ENCODE peak calls at places on chromosomes 12 and 14, in five cellular contexts. X is HCT116, P is lower leg skin, B is WERI-Rb-1, M is stomach. S is an unnamed sample.

GRCh38 chr12:12726543-12727093 is 9.4 kb downstream of the CDKN1B start:
- DNase-seq in M (no peak), X (no peak), P (no peak), B (no peak), S (no peak)

GRCh38 chr14:53367631-53368030 is 214.5 kb upstream of the DDHD1 start:
- DNase-seq in P (peak), M (no peak), B (no peak), X (no peak), S (no peak)

GRCh38 chr14:80356413-80356812 is 145.1 kb upstream of the DIO2 start:
- DNase-seq in M (no peak), P (no peak), B (peak), X (no peak), S (no peak)

GRCh38 chr12:7512528-7512927 is 9.0 kb upstream of the CD163 start:
- DNase-seq in B (no peak), X (peak), M (no peak), P (peak), S (no peak)

GRCh38 chr14:92729632-92730358 is 18.6 kb downstream of the LGMN start:
- DNase-seq in X (no peak), P (no peak), M (no peak), B (no peak), S (no peak)

GRCh38 chr14:101065696-101066694 is 162.5 kb upstream of the RTL1 start:
- DNase-seq in P (no peak), X (no peak), M (no peak), B (no peak), S (no peak)

GRCh38 chr12:104478396-104479140 is 21.8 kb downstream of the CHST11 start:
- DNase-seq in M (no peak), B (no peak), P (no peak), X (no peak), S (no peak)

GRCh38 chr12:129830796-129831195 is 73.0 kb downstream of the TMEM132D start:
- DNase-seq in B (no peak), P (no peak), X (no peak), M (no peak), S (no peak)

GRCh38 chr14:67784244-67784823 is 32.1 kb downstream of the ZFYVE26 start:
- DNase-seq in M (no peak), X (no peak), P (no peak), B (no peak), S (no peak)

GRCh38 chr12:109927622-109928021 is 27.5 kb downstream of the TCHP start:
- DNase-seq in P (no peak), B (peak), X (peak), M (peak), S (no peak)

GRCh38 chr14:104587641-104588040 is 8.1 kb downstream of the C14orf180 start:
- DNase-seq in P (no peak), X (no peak), B (peak), M (no peak), S (no peak)

GRCh38 chr14:102063808-102064429 is 22.9 kb downstream of the HSP90AA1 start:
- DNase-seq in P (no peak), B (peak), M (no peak), X (no peak), S (no peak)

GRCh38 chr12:86727151-86727550 is 471.0 kb upstream of the MGAT4C start:
- DNase-seq in X (no peak), B (no peak), M (no peak), P (no peak), S (peak)

GRCh38 chr12:112944028-112944690 is 5.9 kb downstream of the OAS3 start:
- DNase-seq in P (no peak), X (no peak), B (no peak), M (no peak), S (no peak)

GRCh38 chr12:64806593-64806992 is 17.9 kb upstream of the TBC1D30 start:
- DNase-seq in B (no peak), X (no peak), P (no peak), M (no peak), S (no peak)

GRCh38 chr14:46034305-46034704 is 617.3 kb downstream of the RPL10L start:
- DNase-seq in P (no peak), M (no peak), X (no peak), B (no peak), S (no peak)

GRCh38 chr14:96098309-96098998 is 59.3 kb downstream of the C14orf132 start:
- DNase-seq in P (no peak), M (peak), B (peak), X (peak), S (peak)

GRCh38 chr12:4286228-4286627 is 12.7 kb downstream of the CCND2 start:
- DNase-seq in M (no peak), X (no peak), B (no peak), P (no peak), S (no peak)

GRCh38 chr12:78002878-78003277 is 172.2 kb downstream of the NAV3 start:
- DNase-seq in M (no peak), X (no peak), P (no peak), B (no peak), S (peak)

GRCh38 chr12:100473716-100474150 is at the start of gene NR1H4:
- DNase-seq in M (no peak), X (no peak), P (no peak), B (no peak), S (no peak)

GRCh38 chr14:33332497-33332896 is 393.8 kb downstream of the NPAS3 start:
- DNase-seq in M (no peak), B (no peak), P (no peak), X (no peak), S (peak)

GRCh38 chr12:95102916-95103671 is 29.7 kb upstream of the NR2C1 start:
- DNase-seq in M (no peak), B (no peak), X (peak), P (no peak), S (peak)

GRCh38 chr12:25755681-25756260 is 202.7 kb upstream of the LMNTD1 start:
- DNase-seq in B (no peak), M (no peak), X (no peak), P (no peak), S (no peak)

GRCh38 chr14:105364100-105364708 is 34.1 kb upstream of the TEX22 start:
- DNase-seq in X (no peak), P (no peak), B (peak), M (peak), S (no peak)

DNA sequence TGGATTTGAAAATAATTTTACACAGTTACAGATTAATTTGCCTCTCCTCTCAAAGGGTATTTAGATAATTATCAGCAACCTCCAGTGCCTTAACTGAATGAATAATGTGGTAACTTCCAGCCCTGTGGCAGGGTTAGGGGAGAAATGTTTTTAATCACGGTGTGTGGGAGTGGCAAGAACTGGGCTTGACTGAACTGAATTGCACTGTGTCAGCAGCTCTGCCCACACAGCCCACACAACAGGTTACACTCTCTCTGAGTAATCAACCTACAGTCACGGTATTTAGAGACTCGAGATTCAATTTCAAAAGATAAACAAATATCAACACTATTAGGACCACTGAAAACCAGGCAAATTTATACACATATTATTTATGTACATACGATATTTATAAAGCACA is 198.5 kb downstream of the KCNC2 start:
- DNase-seq in X (no peak), M (no peak), P (no peak), B (no peak), S (no peak)
- TF ChIP-seq CTCF in X (no peak), M (no peak), P (no peak), B (no peak), S (no peak)

GRCh38 chr12:49331360-49332222 is 5.4 kb downstream of the C1QL4 start:
- DNase-seq in B (peak), X (peak), M (peak), P (peak), S (peak)
- TF ChIP-seq CTCF in B (peak), X (peak), M (peak), P (no peak), S (peak)

GRCh38 chr14:25828562-25828961 is 769.3 kb downstream of the NOVA1 start:
- DNase-seq in X (no peak), B (no peak), M (no peak), P (no peak), S (no peak)

GRCh38 chr14:25836647-25837046 is 761.2 kb downstream of the NOVA1 start:
- DNase-seq in P (no peak), M (no peak), B (no peak), X (no peak), S (no peak)

GRCh38 chr14:25837431-25837950 is 760.3 kb downstream of the NOVA1 start:
- DNase-seq in B (no peak), M (no peak), P (no peak), X (no peak), S (no peak)

GRCh38 chr14:25833341-25834121 is 764.3 kb downstream of the NOVA1 start:
- DNase-seq in B (peak), P (no peak), M (peak), X (no peak), S (peak)
- TF ChIP-seq CTCF in B (peak), P (no peak), M (no peak), X (no peak), S (peak)

GRCh38 chr14:85417396-85417795 is 112.5 kb upstream of the FLRT2 start:
- DNase-seq in X (no peak), M (no peak), P (no peak), B (no peak), S (no peak)

GRCh38 chr14:85412756-85413155 is 117.2 kb upstream of the FLRT2 start:
- DNase-seq in X (no peak), M (no peak), P (no peak), B (no peak), S (no peak)

GRCh38 chr14:85414142-85414541 is 115.8 kb upstream of the FLRT2 start:
- DNase-seq in P (no peak), B (no peak), M (no peak), X (no peak), S (no peak)

GRCh38 chr14:85416771-85417170 is 113.2 kb upstream of the FLRT2 start:
- DNase-seq in B (no peak), P (no peak), M (no peak), X (no peak), S (no peak)

GRCh38 chr14:85415015-85415712 is 114.8 kb upstream of the FLRT2 start:
- DNase-seq in B (no peak), P (peak), M (no peak), X (no peak), S (peak)
- TF ChIP-seq CTCF in B (no peak), P (no peak), M (no peak), X (no peak), S (peak)

GRCh38 chr12:96206957-96207356 is 12.8 kb downstream of the ELK3 start:
- DNase-seq in P (no peak), B (no peak), M (no peak), X (no peak), S (no peak)
- TF ChIP-seq CTCF in P (no peak), B (no peak), M (no peak), X (no peak), S (no peak)

GRCh38 chr12:53499261-53500118 is at the start of gene MAP3K12:
- DNase-seq in M (peak), B (peak), X (no peak), P (peak), S (no peak)
- TF ChIP-seq CTCF in M (no peak), B (peak), X (no peak), P (no peak), S (peak)

GRCh38 chr14:56002316-56002715 is 115.9 kb upstream of the PELI2 start:
- DNase-seq in P (no peak), M (no peak), X (no peak), B (no peak), S (no peak)
- TF ChIP-seq CTCF in P (no peak), M (no peak), X (no peak), B (no peak), S (no peak)

GRCh38 chr12:14618990-14619389 is 51.3 kb upstream of the PLBD1 start:
- DNase-seq in B (peak), P (no peak), M (no peak), X (no peak), S (no peak)
- TF ChIP-seq CTCF in B (peak), P (no peak), M (peak), X (peak), S (peak)

GRCh38 chr14:22220427-22220826 is 368.6 kb downstream of the DAD1 start:
- DNase-seq in B (no peak), M (no peak), P (no peak), X (no peak), S (no peak)
- TF ChIP-seq CTCF in B (no peak), M (no peak), P (no peak), X (no peak), S (peak)

S was measured in LNCaP clone FGC.